ENCODE peak calls at places on chromosomes 11 and 22, in five cellular contexts. P is hepatocyte, U is omental fat pad, Y is endothelial cell, R is astrocyte of the spinal cord. J is an unnamed sample.

GRCh38 chr22:42994917-42995562 is 19.9 kb downstream of the PACSIN2 start:
- DNase-seq in P (peak), U (no peak), Y (no peak), R (peak), J (no peak)

GRCh38 chr11:8593935-8594909 is at the start of gene STK33:
- DNase-seq in P (peak), U (no peak), Y (peak), R (peak), J (peak)

GRCh38 chr11:105151936-105152554 is 12.5 kb upstream of the CARD18 start:
- DNase-seq in P (no peak), U (no peak), Y (no peak), R (peak), J (no peak)

GRCh38 chr22:39117585-39118191 is 20.6 kb downstream of the APOBEC3H start:
- DNase-seq in P (peak), U (no peak), Y (peak), R (peak), J (peak)

GRCh38 chr22:46754110-46754799 is 8.2 kb upstream of the TBC1D22A start:
- DNase-seq in P (peak), U (peak), Y (no peak), R (peak), J (no peak)

GRCh38 chr11:4064278-4064955 is 30.2 kb upstream of the RRM1 start:
- DNase-seq in P (no peak), U (no peak), Y (no peak), R (no peak), J (no peak)

GRCh38 chr22:30605449-30606110 is 1.4 kb upstream of the TCN2 start:
- DNase-seq in P (peak), U (peak), Y (peak), R (peak), J (no peak)

GRCh38 chr22:36298601-36299000 is 45.7 kb downstream of the APOL1 start:
- DNase-seq in P (no peak), U (no peak), Y (no peak), R (no peak), J (no peak)

GRCh38 chr11:44096360-44097188 is 1.1 kb downstream of the EXT2 start:
- DNase-seq in P (peak), U (no peak), Y (peak), R (peak), J (no peak)

GRCh38 chr11:45209904-45210699 is 63.7 kb downstream of the PRDM11 start:
- DNase-seq in P (peak), U (peak), Y (peak), R (peak), J (no peak)

GRCh38 chr11:134228625-134229024 is 4.2 kb downstream of the VPS26B start:
- DNase-seq in P (no peak), U (no peak), Y (no peak), R (peak), J (peak)

GRCh38 chr11:121449123-121449522 is 3.0 kb upstream of the SORL1 start:
- DNase-seq in P (no peak), U (no peak), Y (no peak), R (no peak), J (no peak)

GRCh38 chr11:34208266-34209135 is 103.1 kb downstream of the NAT10 start:
- DNase-seq in P (peak), U (no peak), Y (no peak), R (no peak), J (no peak)

GRCh38 chr11:68950268-68950667 is 30.5 kb downstream of the MRGPRD start:
- DNase-seq in P (no peak), U (no peak), Y (peak), R (peak), J (no peak)

GRCh38 chr11:35165416-35166368 is 26.7 kb downstream of the CD44 start:
- DNase-seq in P (no peak), U (no peak), Y (peak), R (peak), J (peak)

GRCh38 chr11:68021167-68021787 is 9.2 kb upstream of the NDUFS8 start:
- DNase-seq in P (peak), U (no peak), Y (no peak), R (no peak), J (no peak)

GRCh38 chr11:117145393-117145761 is 1.3 kb downstream of the PAFAH1B2 start:
- DNase-seq in P (peak), U (no peak), Y (peak), R (peak), J (no peak)

GRCh38 chr11:19868281-19868821 is 155.7 kb downstream of the NAV2 start:
- DNase-seq in P (peak), U (no peak), Y (no peak), R (peak), J (no peak)

GRCh38 chr22:19691721-19692341 is 22.5 kb upstream of the SEPTIN5 start:
- DNase-seq in P (peak), U (peak), Y (no peak), R (peak), J (no peak)

GRCh38 chr22:44585559-44586121 is 87.6 kb upstream of the RTL6 start:
- DNase-seq in P (no peak), U (no peak), Y (no peak), R (no peak), J (no peak)

GRCh38 chr22:44583854-44584253 is 85.8 kb upstream of the RTL6 start:
- DNase-seq in P (no peak), U (peak), Y (no peak), R (no peak), J (no peak)

GRCh38 chr22:44583076-44583760 is 85.2 kb upstream of the RTL6 start:
- DNase-seq in P (no peak), U (peak), Y (no peak), R (no peak), J (no peak)

GRCh38 chr22:44586337-44586990 is 88.4 kb upstream of the RTL6 start:
- DNase-seq in P (no peak), U (no peak), Y (no peak), R (no peak), J (no peak)

DNA sequence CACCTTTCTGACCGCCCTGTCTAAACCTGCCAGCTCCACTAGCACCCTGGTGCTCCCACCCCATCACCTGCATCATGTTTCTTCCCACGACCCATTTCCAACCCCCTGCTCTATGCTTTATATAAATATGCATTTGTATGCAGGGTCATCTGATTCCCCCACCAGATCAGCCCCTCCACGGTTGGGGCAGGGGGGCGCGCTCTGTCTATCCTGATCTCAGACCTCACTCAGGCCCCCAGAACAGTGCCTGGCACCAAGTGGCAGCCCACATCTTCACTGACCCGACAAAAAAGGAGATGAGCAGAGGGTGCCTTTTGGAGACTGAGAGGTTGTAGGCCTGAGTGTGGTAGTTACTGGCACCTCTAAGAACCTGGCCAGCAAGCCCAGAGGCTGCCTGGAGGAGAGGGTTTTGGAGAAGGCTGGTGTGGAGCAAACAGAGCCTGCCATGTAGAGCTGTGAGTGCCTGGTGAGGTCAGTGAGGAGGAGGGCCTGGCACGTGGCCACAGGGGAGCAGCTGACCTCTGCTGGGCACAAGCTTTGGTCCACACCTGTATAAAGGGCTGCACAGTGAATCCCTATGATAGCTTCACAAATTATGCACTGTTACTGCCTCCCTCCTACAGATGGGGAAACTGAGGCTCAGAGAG is 86.3 kb upstream of the RTL6 start:
- DNase-seq in P (no peak), U (peak), Y (no peak), R (no peak), J (no peak)
- TF ChIP-seq CTCF in P (no peak), U (no peak), Y (no peak), R (no peak), J (no peak)

GRCh38 chr11:957201-957920 is 31.7 kb downstream of the AP2A2 start:
- DNase-seq in P (peak), U (no peak), Y (no peak), R (no peak), J (no peak)

GRCh38 chr11:959027-959426 is 33.4 kb downstream of the AP2A2 start:
- DNase-seq in P (no peak), U (no peak), Y (no peak), R (no peak), J (no peak)

GRCh38 chr11:961921-962320 is 36.3 kb downstream of the AP2A2 start:
- DNase-seq in P (no peak), U (no peak), Y (no peak), R (no peak), J (no peak)

GRCh38 chr11:958101-958500 is 32.4 kb downstream of the AP2A2 start:
- DNase-seq in P (peak), U (no peak), Y (no peak), R (no peak), J (no peak)

GRCh38 chr11:959608-960007 is 33.9 kb downstream of the AP2A2 start:
- DNase-seq in P (peak), U (no peak), Y (no peak), R (no peak), J (no peak)
- TF ChIP-seq CTCF in P (no peak), U (no peak), Y (no peak), R (no peak), J (no peak)

GRCh38 chr11:93646399-93646798 is 15.1 kb upstream of the CEP295 start:
- DNase-seq in P (no peak), U (no peak), Y (no peak), R (no peak), J (no peak)
- TF ChIP-seq CTCF in P (no peak), U (no peak), Y (no peak), R (no peak), J (no peak)

GRCh38 chr11:10456519-10456918 is 1.5 kb downstream of the AMPD3 start:
- DNase-seq in P (no peak), U (no peak), Y (no peak), R (no peak), J (no peak)

GRCh38 chr11:10454506-10454901 is 560 bp upstream of the AMPD3 start:
- DNase-seq in P (no peak), U (no peak), Y (no peak), R (no peak), J (no peak)

GRCh38 chr11:10457901-10458300 is 2.8 kb downstream of the AMPD3 start:
- DNase-seq in P (no peak), U (no peak), Y (no peak), R (no peak), J (no peak)

GRCh38 chr11:10454902-10455631 is at the start of gene AMPD3:
- DNase-seq in P (peak), U (no peak), Y (peak), R (peak), J (no peak)

DNA sequence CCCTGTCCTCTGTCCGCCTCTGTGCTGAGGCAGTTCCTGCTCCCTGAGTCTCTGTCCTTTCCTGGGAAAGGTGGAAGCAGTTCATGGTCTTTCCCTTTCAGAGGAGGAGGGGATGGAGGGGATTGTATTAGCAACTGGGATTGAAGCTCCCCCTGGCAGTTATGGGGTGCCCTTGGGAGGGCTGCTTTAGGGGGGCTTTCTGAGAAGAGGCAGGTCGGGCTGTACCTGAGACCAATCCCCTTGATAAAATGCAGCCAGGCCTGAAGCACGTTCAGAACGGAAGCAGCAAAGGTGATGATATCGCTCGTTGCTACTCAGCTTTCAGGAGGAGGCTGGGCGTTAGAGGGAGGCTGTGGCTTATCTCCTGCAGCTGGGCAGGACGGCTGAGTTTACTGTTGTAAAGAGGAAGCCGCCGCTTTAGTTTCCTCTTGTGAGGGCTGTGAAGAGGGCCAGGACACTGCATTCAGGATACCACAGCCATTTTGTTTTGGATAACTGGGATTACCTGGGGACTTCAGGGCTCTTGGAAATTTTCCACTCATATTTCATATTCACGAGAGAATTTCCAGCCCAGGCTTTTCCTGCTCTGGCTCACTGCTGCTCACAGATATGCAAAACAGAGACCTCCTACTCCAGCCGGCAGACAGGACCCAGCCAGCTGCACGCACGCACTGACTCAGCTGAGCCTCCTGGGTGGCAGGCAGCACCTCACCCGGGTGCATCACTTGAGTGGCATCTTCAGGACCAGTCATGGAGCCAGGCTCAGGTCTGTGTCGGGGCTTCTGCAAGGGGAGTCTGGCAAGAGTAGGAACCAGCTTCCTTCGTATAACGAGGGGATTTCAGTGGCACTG is 798 bp downstream of the AMPD3 start:
- DNase-seq in P (peak), U (no peak), Y (peak), R (peak), J (peak)
- TF ChIP-seq CTCF in P (no peak), U (no peak), Y (no peak), R (no peak), J (no peak)

DNA sequence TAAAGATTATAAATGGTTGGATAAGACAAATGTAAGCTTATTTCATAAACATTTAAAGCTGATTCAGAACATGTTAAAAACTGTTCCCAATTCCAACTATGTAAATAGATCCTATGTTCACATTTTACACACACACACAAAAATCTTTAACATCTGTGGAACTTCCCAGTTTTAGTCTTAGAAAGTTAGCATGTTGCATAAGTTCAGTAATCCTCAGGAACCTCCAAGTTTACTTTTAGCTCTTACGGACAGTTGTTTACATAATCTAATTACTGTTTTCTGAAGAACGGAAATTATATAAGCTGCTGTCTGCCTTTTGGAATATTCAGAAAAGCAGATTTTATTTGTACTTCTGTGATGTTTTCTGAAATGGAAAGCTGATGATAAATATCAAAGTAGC is 53.3 kb downstream of the PANX1 start:
- DNase-seq in P (no peak), U (no peak), Y (no peak), R (no peak), J (no peak)
- TF ChIP-seq CTCF in P (no peak), U (no peak), Y (no peak), R (no peak), J (no peak)

GRCh38 chr22:23156286-23156685 is 11.0 kb downstream of the RAB36 start:
- DNase-seq in P (no peak), U (no peak), Y (no peak), R (no peak), J (no peak)
- TF ChIP-seq CTCF in P (no peak), U (no peak), Y (no peak), R (no peak), J (no peak)

DNA sequence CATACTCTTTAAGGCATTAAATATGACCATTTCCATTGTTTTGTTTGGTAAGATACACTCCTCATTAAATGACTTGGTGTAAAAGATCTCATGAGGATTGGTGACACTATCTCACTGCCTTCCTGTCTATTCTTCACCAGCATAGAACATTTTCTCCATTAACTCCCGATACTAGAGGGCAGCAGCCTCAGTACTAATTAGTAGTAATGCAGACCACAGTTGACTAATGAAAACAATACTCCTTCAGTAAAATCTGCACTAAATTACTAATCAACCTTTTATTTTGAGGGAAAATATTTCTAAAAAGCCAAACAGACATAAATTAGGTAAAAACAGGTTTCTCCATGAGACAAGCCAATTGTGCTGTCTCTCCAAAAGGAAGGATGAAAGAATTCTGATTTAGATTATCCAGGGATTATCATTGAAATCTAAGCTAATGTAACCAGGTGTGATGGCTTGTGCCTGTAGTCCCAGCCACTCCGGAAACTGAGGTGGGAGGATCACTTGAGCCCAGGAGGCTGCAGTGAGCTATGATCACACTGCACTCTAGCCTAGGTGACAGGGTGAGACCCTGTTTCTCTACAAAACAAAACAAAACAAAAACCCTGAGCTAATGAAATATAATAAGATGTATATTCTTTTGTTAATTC is 9.4 kb downstream of the PGM2L1 start:
- DNase-seq in P (peak), U (peak), Y (peak), R (peak), J (no peak)
- TF ChIP-seq CTCF in P (peak), U (no peak), Y (peak), R (peak), J (peak)

GRCh38 chr11:110286298-110287040 is 9.9 kb downstream of the RDX start:
- DNase-seq in P (no peak), U (no peak), Y (no peak), R (no peak), J (no peak)
- TF ChIP-seq CTCF in P (no peak), U (no peak), Y (peak), R (no peak), J (no peak)

DNA sequence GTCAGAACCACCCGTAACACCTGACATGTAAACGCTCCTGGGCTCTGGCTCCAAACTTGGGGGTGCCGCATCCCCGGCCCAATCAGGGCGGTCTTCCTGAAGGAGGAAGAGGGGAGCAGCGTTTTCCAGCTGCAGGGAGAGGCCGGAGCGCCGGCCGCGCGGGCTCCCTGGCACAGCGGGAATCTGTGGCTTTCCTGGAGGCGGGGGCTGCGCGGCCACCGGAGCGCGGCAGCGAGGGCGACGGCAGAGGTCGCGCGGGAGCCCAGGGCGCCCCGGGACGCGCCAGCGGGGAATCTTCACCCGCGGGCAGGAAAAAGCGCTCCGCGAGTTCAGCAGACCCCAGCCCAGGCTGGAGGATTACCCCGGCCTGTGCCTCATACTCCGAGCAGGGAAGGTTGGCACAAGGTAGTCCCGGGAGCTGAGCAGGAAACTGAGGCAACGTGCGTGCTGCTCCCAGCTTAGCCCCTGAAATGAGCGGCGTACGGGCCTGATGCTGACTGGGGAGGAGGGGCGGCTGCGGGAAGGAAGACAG is 600 bp upstream of the ESAM start:
- DNase-seq in P (no peak), U (no peak), Y (peak), R (no peak), J (no peak)
- TF ChIP-seq CTCF in P (no peak), U (no peak), Y (no peak), R (no peak), J (no peak)

J was measured in activated B cell treated with CpG ODN at 0.5 μM for 24 hours.